ENCODE peak calls at places on chromosome 22, in six cellular contexts. K is pancreas; G is SK-N-SH; J is brain microvascular endothelial cell; Y is caudate nucleus; R is stimulated activated CD4-positive, alpha-beta T cell treated with anti-CD3 and anti-CD28 coated beads, TNF-alpha, amount 100 ng/mL, for 1 hour. F is an unnamed sample.

GRCh38 chr22:26404851-26405357 is 24.2 kb upstream of the ASPHD2 start:
- DNase-seq in K (no peak), R (no peak), Y (no peak), J (no peak), G (no peak), F (peak)

GRCh38 chr22:27422442-27422841 is 379.1 kb downstream of the MN1 start:
- DNase-seq in R (no peak), Y (no peak), G (no peak), J (no peak), K (no peak), F (no peak)

GRCh38 chr22:26666035-26666338 is 8.6 kb downstream of the MIAT start:
- DNase-seq in Y (no peak), G (no peak), R (no peak), K (no peak), J (peak), F (no peak)

GRCh38 chr22:17349172-17349571 is 20.1 kb upstream of the CECR2 start:
- DNase-seq in R (no peak), G (no peak), K (no peak), Y (no peak), J (no peak), F (no peak)

GRCh38 chr22:45459235-45459634 is 43.4 kb upstream of the FBLN1 start:
- DNase-seq in K (no peak), Y (no peak), J (no peak), G (no peak), R (no peak), F (no peak)

GRCh38 chr22:46082633-46083032 is 67.7 kb upstream of the PPARA start:
- DNase-seq in J (no peak), R (no peak), K (no peak), Y (no peak), G (no peak), F (no peak)

GRCh38 chr22:20431520-20432237 is 5.9 kb downstream of the SCARF2 start:
- DNase-seq in R (no peak), Y (no peak), G (peak), K (no peak), J (no peak), F (no peak)

GRCh38 chr22:29203883-29204282 is 1.8 kb upstream of the EMID1 start:
- DNase-seq in Y (no peak), G (no peak), J (no peak), K (no peak), R (no peak), F (no peak)

GRCh38 chr22:49760280-49760629 is 67.4 kb downstream of the BRD1 start:
- DNase-seq in R (no peak), K (peak), Y (no peak), G (no peak), J (no peak), F (peak)

GRCh38 chr22:24994070-24994763 is 41.7 kb downstream of the KIAA1671 start:
- DNase-seq in K (no peak), Y (no peak), J (no peak), G (no peak), R (no peak), F (no peak)

GRCh38 chr22:46290121-46290842 is 6.4 kb upstream of the GTSE1 start:
- DNase-seq in G (no peak), R (no peak), Y (no peak), K (no peak), J (no peak), F (no peak)

GRCh38 chr22:29302681-29303465 is 3.6 kb upstream of the GAS2L1 start:
- DNase-seq in R (no peak), K (no peak), J (no peak), Y (peak), G (peak), F (peak)

GRCh38 chr22:23207786-23208325 is 27.5 kb downstream of the BCR start:
- DNase-seq in K (no peak), Y (no peak), G (no peak), J (no peak), R (no peak), F (peak)

GRCh38 chr22:46219650-46220049 is 30.4 kb downstream of the CDPF1 start:
- DNase-seq in J (no peak), G (no peak), K (no peak), R (no peak), Y (no peak), F (no peak)

F was measured in SJCRH30.